ENCODE peak calls at places on chromosome 22, in seven cellular contexts. One of them, this sample, is unnamed.

GRCh38 chr22:30598986-30599385 is 7.3 kb upstream of the PES1 start:
- DNase-seq in cardiac septum: no peak
- DNase-seq in RWPE1: no peak
- DNase-seq in stimulated activated CD4-positive, alpha-beta T cell treated with anti-CD3 and anti-CD28 coated beads, Interleukin-12 subunit alpha, Interleukin-12 subunit beta, amount 100 ng/mL, for 4 hours: no peak
- DNase-seq in ureter: no peak
- DNase-seq in kidney tubule cell: no peak
- DNase-seq in myocyte: no peak
- DNase-seq in this sample: no peak

GRCh38 chr22:50034126-50035081 is 21.8 kb upstream of the IL17REL start:
- DNase-seq in cardiac septum: no peak
- DNase-seq in RWPE1: no peak
- DNase-seq in stimulated activated CD4-positive, alpha-beta T cell treated with anti-CD3 and anti-CD28 coated beads, Interleukin-12 subunit alpha, Interleukin-12 subunit beta, amount 100 ng/mL, for 4 hours: no peak
- DNase-seq in ureter: no peak
- DNase-seq in kidney tubule cell: no peak
- DNase-seq in myocyte: no peak
- DNase-seq in this sample: no peak

GRCh38 chr22:22810018-22810427 is 77.6 kb upstream of the IGLL5 start:
- DNase-seq in cardiac septum: no peak
- DNase-seq in RWPE1: no peak
- DNase-seq in stimulated activated CD4-positive, alpha-beta T cell treated with anti-CD3 and anti-CD28 coated beads, Interleukin-12 subunit alpha, Interleukin-12 subunit beta, amount 100 ng/mL, for 4 hours: peak; percentile 60
- DNase-seq in ureter: no peak
- DNase-seq in kidney tubule cell: peak; percentile 64
- DNase-seq in myocyte: peak; percentile 33
- DNase-seq in this sample: peak; percentile 68

GRCh38 chr22:19173047-19174035 is 5.2 kb downstream of the SLC25A1 start:
- DNase-seq in cardiac septum: no peak
- DNase-seq in RWPE1: no peak
- DNase-seq in stimulated activated CD4-positive, alpha-beta T cell treated with anti-CD3 and anti-CD28 coated beads, Interleukin-12 subunit alpha, Interleukin-12 subunit beta, amount 100 ng/mL, for 4 hours: no peak
- DNase-seq in ureter: no peak
- DNase-seq in kidney tubule cell: peak; percentile 26
- DNase-seq in myocyte: no peak
- DNase-seq in this sample: no peak

GRCh38 chr22:31748490-31748889 is 1.4 kb downstream of the PRR14L start:
- DNase-seq in cardiac septum: no peak
- DNase-seq in RWPE1: no peak
- DNase-seq in stimulated activated CD4-positive, alpha-beta T cell treated with anti-CD3 and anti-CD28 coated beads, Interleukin-12 subunit alpha, Interleukin-12 subunit beta, amount 100 ng/mL, for 4 hours: no peak
- DNase-seq in ureter: no peak
- DNase-seq in kidney tubule cell: peak; percentile 24
- DNase-seq in myocyte: no peak
- DNase-seq in this sample: no peak

GRCh38 chr22:22195265-22196017 is 49.1 kb upstream of the VPREB1 start:
- DNase-seq in cardiac septum: peak; percentile 83
- DNase-seq in RWPE1: peak; percentile 74
- DNase-seq in stimulated activated CD4-positive, alpha-beta T cell treated with anti-CD3 and anti-CD28 coated beads, Interleukin-12 subunit alpha, Interleukin-12 subunit beta, amount 100 ng/mL, for 4 hours: peak; percentile 83
- DNase-seq in ureter: peak; percentile 70
- DNase-seq in kidney tubule cell: peak; percentile 83
- DNase-seq in myocyte: peak; percentile 51
- DNase-seq in this sample: peak; percentile 86

GRCh38 chr22:23213031-23213555 is 32.8 kb downstream of the BCR start:
- DNase-seq in cardiac septum: no peak
- DNase-seq in RWPE1: no peak
- DNase-seq in stimulated activated CD4-positive, alpha-beta T cell treated with anti-CD3 and anti-CD28 coated beads, Interleukin-12 subunit alpha, Interleukin-12 subunit beta, amount 100 ng/mL, for 4 hours: no peak
- DNase-seq in ureter: no peak
- DNase-seq in kidney tubule cell: no peak
- DNase-seq in myocyte: no peak
- DNase-seq in this sample: no peak

GRCh38 chr22:50604623-50605348 is 4.2 kb downstream of the MAPK8IP2 start:
- DNase-seq in cardiac septum: peak; percentile 66
- DNase-seq in RWPE1: no peak
- DNase-seq in stimulated activated CD4-positive, alpha-beta T cell treated with anti-CD3 and anti-CD28 coated beads, Interleukin-12 subunit alpha, Interleukin-12 subunit beta, amount 100 ng/mL, for 4 hours: no peak
- DNase-seq in ureter: no peak
- DNase-seq in kidney tubule cell: no peak
- DNase-seq in myocyte: no peak
- DNase-seq in this sample: no peak

GRCh38 chr22:30159561-30160353 is 79.5 kb downstream of the HORMAD2 start:
- DNase-seq in cardiac septum: no peak
- DNase-seq in RWPE1: peak; percentile 9
- DNase-seq in stimulated activated CD4-positive, alpha-beta T cell treated with anti-CD3 and anti-CD28 coated beads, Interleukin-12 subunit alpha, Interleukin-12 subunit beta, amount 100 ng/mL, for 4 hours: no peak
- DNase-seq in ureter: no peak
- DNase-seq in kidney tubule cell: peak; percentile 72
- DNase-seq in myocyte: peak; percentile 85
- DNase-seq in this sample: no peak